ENCODE peak calls at places on chromosomes 11 and 22, in eight cellular contexts. B is GM23248, L is right cardiac atrium, P is HCT116, H is aorta, X is GM23338, A is fibroblast of lung, M is mammary epithelial cell. D is an unnamed sample. For H3K4me1, the result is how much of the 10 kb centered on the place peaks cover.

GRCh38 chr22:37983860-37984791 is at the start of gene SOX10:
- DNase-seq in B (no peak), L (peak), P (no peak), H (no peak), X (peak), A (no peak), M (no peak), D (no peak)

GRCh38 chr22:19530751-19531150 is 6.5 kb upstream of the CLDN5 start:
- DNase-seq in B (no peak), L (no peak), P (no peak), H (peak), X (no peak), A (no peak), M (no peak), D (no peak)

GRCh38 chr11:7520981-7521487 is 7.2 kb downstream of the PPFIBP2 start:
- DNase-seq in B (no peak), L (no peak), P (no peak), H (no peak), X (no peak), A (no peak), M (no peak), D (no peak)

GRCh38 chr11:58286249-58286648 is 18.2 kb upstream of the OR10W1 start:
- DNase-seq in B (peak), L (no peak), P (peak), H (no peak), X (peak), A (peak), M (peak), D (no peak)

GRCh38 chr11:1088927-1089737 is 14.5 kb downstream of the MUC2 start:
- DNase-seq in B (no peak), L (peak), P (no peak), H (peak), X (no peak), A (no peak), M (no peak), D (no peak)

GRCh38 chr11:747176-748006 is at the start of gene TALDO1:
- DNase-seq in B (peak), L (peak), P (peak), H (peak), X (peak), A (peak), M (peak), D (peak)

GRCh38 chr11:75105462-75105925 is 8.8 kb upstream of the OR2AT4 start:
- DNase-seq in B (peak), L (no peak), P (peak), H (no peak), X (peak), A (no peak), M (no peak), D (no peak)

GRCh38 chr11:16170448-16170847 is 185.9 kb downstream of the SOX6 start:
- DNase-seq in B (no peak), L (no peak), P (no peak), H (no peak), X (no peak), A (no peak), M (no peak), D (no peak)

GRCh38 chr11:4115128-4115527 is 20.5 kb downstream of the RRM1 start:
- DNase-seq in B (no peak), L (no peak), P (no peak), H (no peak), X (no peak), A (no peak), M (no peak), D (no peak)

GRCh38 chr11:18490736-18491485 is 35.3 kb downstream of the LDHAL6A start:
- DNase-seq in B (no peak), L (no peak), P (no peak), H (no peak), X (no peak), A (no peak), M (no peak), D (no peak)

GRCh38 chr11:96481204-96481603 is 91.4 kb downstream of the JRKL start:
- DNase-seq in B (no peak), L (no peak), P (no peak), H (no peak), X (no peak), A (peak), M (peak), D (no peak)

GRCh38 chr22:31055322-31056159 is 25.6 kb upstream of the SMTN start:
- DNase-seq in B (peak), L (peak), P (no peak), H (peak), X (peak), A (peak), M (peak), D (peak)

GRCh38 chr22:37229805-37230672 is 14.0 kb downstream of the RAC2 start:
- DNase-seq in B (peak), L (peak), P (peak), H (peak), X (no peak), A (no peak), M (peak), D (peak)

GRCh38 chr11:70371241-70371640 is 27.1 kb upstream of the CTTN start:
- DNase-seq in B (no peak), L (no peak), P (no peak), H (no peak), X (no peak), A (no peak), M (peak), D (no peak)

GRCh38 chr11:128848815-128849455 is 18.2 kb downstream of the KCNJ1 start:
- DNase-seq in B (peak), L (peak), P (peak), H (no peak), X (peak), A (peak), M (no peak), D (peak)

GRCh38 chr22:34800265-34800664 is 265.7 kb upstream of the ISX start:
- DNase-seq in B (no peak), L (no peak), P (no peak), H (no peak), X (no peak), A (no peak), M (peak), D (peak)

GRCh38 chr11:10385696-10386095 is 69.4 kb upstream of the AMPD3 start:
- DNase-seq in B (peak), L (peak), P (no peak), H (no peak), X (no peak), A (peak), M (no peak), D (peak)

GRCh38 chr22:44582016-44582415 is 84.0 kb upstream of the RTL6 start:
- DNase-seq in B (no peak), L (no peak), P (no peak), H (peak), X (no peak), A (no peak), M (no peak), D (peak)

GRCh38 chr11:111469200-111469599 is 43.0 kb downstream of the BTG4 start:
- DNase-seq in B (peak), L (peak), P (no peak), H (no peak), X (no peak), A (no peak), M (no peak), D (no peak)

GRCh38 chr22:47199261-47199948 is 437.0 kb downstream of the TBC1D22A start:
- DNase-seq in B (no peak), L (no peak), P (no peak), H (peak), X (no peak), A (no peak), M (no peak), D (no peak)

GRCh38 chr11:113184498-113184897 is 129.9 kb upstream of the TTC12 start:
- DNase-seq in B (peak), L (no peak), P (no peak), H (no peak), X (no peak), A (peak), M (peak), D (no peak)

GRCh38 chr22:25057013-25057881 is 104.7 kb downstream of the KIAA1671 start:
- DNase-seq in B (peak), L (peak), P (peak), H (peak), X (peak), A (peak), M (peak), D (peak)

GRCh38 chr11:45056529-45056928 is 89.9 kb upstream of the PRDM11 start:
- DNase-seq in B (no peak), L (no peak), P (no peak), H (no peak), X (peak), A (no peak), M (no peak), D (no peak)

GRCh38 chr11:117380676-117381075 is 53.0 kb downstream of the CEP164 start:
- DNase-seq in B (no peak), L (no peak), P (no peak), H (no peak), X (no peak), A (no peak), M (no peak), D (no peak)

GRCh38 chr11:34627197-34627596 is 6.3 kb downstream of the EHF start:
- DNase-seq in B (no peak), L (no peak), P (no peak), H (no peak), X (no peak), A (no peak), M (peak), D (no peak)
- H3K4me1 ChIP-seq in B (under half), L (under half), P (half or more), H (under half), X (under half), A (under half), M (under half), D (under half)

DNA sequence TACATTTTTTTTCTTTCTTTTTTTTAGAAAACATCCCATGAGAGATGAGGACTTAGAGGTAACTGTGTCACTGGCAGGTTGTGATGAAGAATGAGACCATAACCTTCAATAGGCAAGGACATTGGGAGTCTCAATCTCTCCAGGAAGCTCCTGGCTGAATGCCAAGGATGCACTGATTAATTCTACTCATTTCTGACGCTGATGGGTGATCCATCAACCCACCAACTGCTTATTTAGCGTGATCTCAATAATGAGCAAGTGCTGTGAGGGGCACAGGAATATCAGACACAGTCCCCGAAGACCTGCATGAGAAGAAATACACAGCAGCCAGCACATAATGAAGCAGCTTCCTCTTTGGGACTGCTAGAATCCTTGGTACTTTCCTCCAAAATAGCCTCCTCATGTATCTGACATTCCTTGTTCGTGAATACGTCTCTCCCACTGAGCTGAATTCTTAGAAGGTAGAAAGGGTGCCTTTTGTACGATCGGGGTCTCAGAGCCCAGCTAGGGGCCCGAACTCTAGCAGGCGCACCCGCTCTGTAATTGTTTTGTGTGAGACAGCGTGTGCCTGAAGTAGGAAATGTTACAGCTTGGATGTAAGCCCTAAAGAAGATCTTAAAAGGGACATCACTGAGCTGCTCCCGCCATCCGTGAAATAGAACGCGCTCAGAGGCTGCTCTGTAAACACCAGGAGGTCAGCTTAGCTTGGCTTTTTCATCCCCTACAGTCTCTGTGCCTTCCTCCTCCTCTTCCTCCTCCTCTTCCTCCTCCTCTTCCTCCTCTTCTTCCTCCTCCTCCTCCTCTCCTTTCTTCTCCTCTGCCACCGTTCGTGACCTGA is 7.2 kb downstream of the CLMP start:
- DNase-seq in B (peak), L (no peak), P (no peak), H (no peak), X (no peak), A (no peak), M (peak), D (no peak)
- H3K4me3 ChIP-seq in B (peak), L (no peak), P (no peak), H (no peak), X (no peak), A (peak), M (peak), D (no peak)

DNA sequence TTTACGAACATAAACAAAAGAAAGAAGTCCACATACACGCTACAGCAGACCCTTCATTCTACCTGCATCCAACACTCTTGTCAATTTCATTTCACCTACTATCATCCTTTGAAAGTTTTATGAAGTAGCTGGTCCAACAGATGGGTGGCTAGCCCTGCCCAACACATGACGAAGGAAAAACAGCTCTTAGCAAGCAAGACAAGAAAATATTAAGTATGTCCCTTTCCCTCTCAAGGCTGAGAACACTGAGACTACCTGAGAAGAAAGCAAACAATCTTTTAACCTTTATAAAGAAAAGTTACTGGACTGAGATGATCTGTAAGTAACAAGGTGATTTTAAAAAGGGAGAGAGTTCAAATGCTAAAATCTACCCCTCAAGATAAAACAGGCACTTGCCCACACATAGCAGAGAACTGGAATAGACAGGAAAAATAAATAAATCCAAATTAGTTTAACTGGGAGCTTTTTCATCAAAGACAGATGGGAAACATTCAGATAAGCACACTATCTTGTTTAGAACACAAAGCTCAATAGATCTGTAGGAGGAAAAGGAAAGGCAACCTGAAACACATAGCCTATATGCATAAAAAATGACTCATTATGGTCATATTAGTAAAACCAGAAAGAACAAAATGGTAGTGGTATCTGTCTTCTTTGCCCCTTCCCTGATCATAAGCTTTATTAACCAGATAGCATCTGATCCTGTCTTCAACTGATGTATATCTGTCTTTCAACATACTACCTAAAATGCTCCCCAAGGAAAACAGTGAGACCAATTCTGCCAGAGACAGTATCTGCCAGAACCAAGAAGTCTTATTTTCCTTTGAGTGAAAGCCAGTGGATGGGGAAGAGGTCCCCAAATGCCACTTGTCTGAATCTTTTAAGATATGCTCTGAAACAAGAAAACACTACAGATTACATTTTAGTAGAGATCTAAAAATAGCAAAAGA is 104.3 kb downstream of the MRTFA start:
- DNase-seq in B (peak), L (no peak), P (no peak), H (no peak), X (no peak), A (no peak), M (no peak), D (no peak)
- H3K27ac ChIP-seq in B (peak), L (no peak), P (no peak), H (peak), X (peak), A (no peak), M (peak), D (peak)

GRCh38 chr11:67401495-67402191 is at the start of gene PPP1CA:
- DNase-seq in B (peak), L (peak), P (peak), H (peak), X (peak), A (peak), M (peak), D (peak)
- H3K4me1 ChIP-seq in B (under half), L (under half), P (under half), H (under half), X (under half), A (under half), M (under half), D (under half)

GRCh38 chr11:78549624-78550409 is 24.8 kb downstream of the NARS2 start:
- DNase-seq in B (no peak), L (no peak), P (no peak), H (no peak), X (peak), A (no peak), M (no peak), D (no peak)
- H3K4me3 ChIP-seq in B (no peak), L (no peak), P (no peak), H (no peak), X (no peak), A (no peak), M (no peak), D (no peak)

DNA sequence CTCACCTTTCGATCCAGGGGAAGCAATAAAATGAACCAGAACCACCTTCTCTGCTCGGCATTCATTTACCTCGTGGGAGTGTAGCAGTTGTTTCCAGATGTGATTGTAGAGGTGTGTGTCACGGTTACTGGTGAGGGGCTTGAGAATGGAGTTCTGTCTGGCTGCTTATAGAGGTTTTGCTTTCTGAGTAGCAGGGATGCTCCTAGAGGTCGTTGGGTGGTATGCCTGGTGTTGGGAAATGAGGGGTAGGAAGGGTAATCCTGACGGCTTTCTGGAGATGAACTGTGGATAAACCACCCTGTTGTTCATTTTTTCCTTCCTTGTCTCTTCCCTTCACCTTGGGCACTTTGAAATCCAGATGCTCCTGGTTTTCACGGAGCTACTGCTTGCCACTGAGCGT is 8.1 kb downstream of the TEAD1 start:
- DNase-seq in B (no peak), L (no peak), P (no peak), H (no peak), X (no peak), A (no peak), M (no peak), D (no peak)
- H3K27ac ChIP-seq in B (no peak), L (no peak), P (no peak), H (no peak), X (no peak), A (no peak), M (no peak), D (no peak)

GRCh38 chr11:47184711-47185304 is 1.4 kb downstream of the PACSIN3 start:
- DNase-seq in B (no peak), L (no peak), P (no peak), H (no peak), X (peak), A (peak), M (no peak), D (peak)
- H3K4me1 ChIP-seq in B (under half), L (under half), P (under half), H (under half), X (under half), A (under half), M (under half), D (under half)

D was measured in heart left ventricle.